ENCODE peak calls at places on chromosomes 16 and 17, in five cellular contexts. Z is PC-3; V is CD4-positive, alpha-beta memory T cell; T is spleen; M is MM.1S. D is an unnamed sample.

GRCh38 chr16:88468289-88469129 is 15.4 kb downstream of the ZFPM1 start:
- DNase-seq in M (no peak), V (no peak), T (no peak), Z (peak; percentile 36), D (peak; percentile 41)

GRCh38 chr16:17828012-17828411 is 357.3 kb upstream of the XYLT1 start:
- DNase-seq in T (no peak), V (no peak), M (no peak), Z (no peak), D (peak; percentile 77)

GRCh38 chr16:78443300-78443604 is 343.8 kb downstream of the WWOX start:
- DNase-seq in M (no peak), T (no peak), Z (no peak), V (no peak), D (no peak)

GRCh38 chr17:44284024-44284400 is 16.1 kb upstream of the SLC4A1 start:
- DNase-seq in Z (no peak), V (no peak), M (no peak), T (no peak), D (no peak)

GRCh38 chr17:70905796-70906195 is 736.5 kb downstream of the KCNJ2 start:
- DNase-seq in T (no peak), Z (peak; percentile 85), M (no peak), V (no peak), D (peak; percentile 97)

GRCh38 chr17:26792486-26792885 is 501.4 kb upstream of the WSB1 start:
- DNase-seq in M (no peak), Z (no peak), T (no peak), V (no peak), D (peak; percentile 1)

GRCh38 chr17:76088041-76088867 is 9.3 kb downstream of the ZACN start:
- DNase-seq in Z (no peak), V (no peak), M (no peak), T (no peak), D (no peak)

GRCh38 chr16:84700518-84701277 is 898 bp downstream of the USP10 start:
- DNase-seq in M (peak; percentile 46), V (peak; percentile 58), Z (peak; percentile 36), T (no peak), D (peak; percentile 61)

GRCh38 chr16:86527366-86527765 is 17.0 kb downstream of the FOXF1 start:
- DNase-seq in Z (no peak), M (no peak), T (no peak), V (no peak), D (no peak)

GRCh38 chr17:38742431-38743308 is 5.5 kb downstream of the PCGF2 start:
- DNase-seq in M (no peak), T (peak; percentile 58), V (no peak), Z (no peak), D (peak; percentile 77)

GRCh38 chr17:41697122-41697962 is 8.7 kb downstream of the EIF1 start:
- DNase-seq in M (peak; percentile 74), V (no peak), T (no peak), Z (no peak), D (peak; percentile 86)

GRCh38 chr17:49210158-49211029 is at the start of the genes ABI3 and GNGT2:
- DNase-seq in M (no peak), T (peak; percentile 91), Z (no peak), V (peak; percentile 69), D (no peak)

GRCh38 chr16:1183235-1183907 is 30.5 kb downstream of the CACNA1H start:
- DNase-seq in T (no peak), Z (no peak), V (no peak), M (no peak), D (peak; percentile 72)

GRCh38 chr16:10514369-10515055 is 65.9 kb downstream of the EMP2 start:
- DNase-seq in T (no peak), V (peak; percentile 50), Z (peak; percentile 69), M (peak; percentile 75), D (peak; percentile 76)

GRCh38 chr16:26531290-26531730 is 535.4 kb upstream of the C16orf82 start:
- DNase-seq in Z (no peak), V (no peak), M (no peak), T (no peak), D (no peak)

GRCh38 chr16:67216612-67217490 is 10.1 kb upstream of the TMEM208 start:
- DNase-seq in V (no peak), Z (no peak), M (no peak), T (no peak), D (peak; percentile 22)

GRCh38 chr16:84754353-84754856 is 54.6 kb downstream of the USP10 start:
- DNase-seq in V (peak; percentile 87), M (peak; percentile 74), Z (peak; percentile 87), T (no peak), D (peak; percentile 81)

GRCh38 chr16:15415411-15416070 is 18.8 kb upstream of the BMERB1 start:
- DNase-seq in M (no peak), V (no peak), Z (peak; percentile 65), T (no peak), D (peak; percentile 72)

GRCh38 chr16:25691519-25692091 is at the start of gene HS3ST4:
- DNase-seq in T (no peak), Z (no peak), V (no peak), M (no peak), D (peak; percentile 5)

GRCh38 chr16:1793578-1794220 is at the start of gene IGFALS:
- DNase-seq in V (no peak), T (no peak), M (no peak), Z (no peak), D (no peak)

GRCh38 chr17:19327039-19327776 is 35.3 kb downstream of the B9D1 start:
- DNase-seq in V (no peak), T (no peak), Z (peak; percentile 87), M (no peak), D (peak; percentile 89)

GRCh38 chr17:80618304-80618703 is 73.7 kb downstream of the RPTOR start:
- DNase-seq in T (no peak), M (no peak), V (no peak), Z (no peak), D (no peak)

GRCh38 chr17:17836818-17837379 is at the start of gene SREBF1:
- DNase-seq in Z (peak; percentile 63), M (peak; percentile 39), V (peak; percentile 58), T (peak; percentile 94), D (peak; percentile 81)
- H3K4me1 ChIP-seq in Z (peaks cover 65% of the 10 kb centered on the region), M (peaks cover 51% of the 10 kb centered on the region), V (peaks cover 57% of the 10 kb centered on the region), T (peaks cover 96% of the 10 kb centered on the region), D (peaks cover 38% of the 10 kb centered on the region)

GRCh38 chr16:57474671-57475661 is 11.3 kb downstream of the DOK4 start:
- DNase-seq in V (no peak), T (peak; percentile 65), Z (no peak), M (no peak), D (no peak)

GRCh38 chr16:57471852-57472664 is 9.6 kb downstream of the POLR2C start:
- DNase-seq in V (no peak), M (no peak), Z (no peak), T (peak; percentile 72), D (peak; percentile 36)

GRCh38 chr16:57472665-57473060 is 10.2 kb downstream of the POLR2C start:
- DNase-seq in T (peak; percentile 62), Z (no peak), V (no peak), M (no peak), D (no peak)

GRCh38 chr16:57473906-57474305 is 11.4 kb downstream of the POLR2C start:
- DNase-seq in T (peak; percentile 64), Z (no peak), M (no peak), V (no peak), D (no peak)

GRCh38 chr16:57473176-57473840 is 10.8 kb downstream of the POLR2C start:
- DNase-seq in T (peak; percentile 68), Z (no peak), V (no peak), M (no peak), D (no peak)
- H3K4me1 ChIP-seq in T (peaks cover 89% of the 10 kb centered on the region), Z (no peaks in the 10 kb centered on the region), V (peaks cover 17% of the 10 kb centered on the region), M (peaks cover 9% of the 10 kb centered on the region), D (peaks cover 5% of the 10 kb centered on the region)

GRCh38 chr17:72423718-72424117 is 302.9 kb downstream of the SOX9 start:
- DNase-seq in T (no peak), M (no peak), V (no peak), Z (no peak), D (no peak)
- H3K4me1 ChIP-seq in T (peaks cover 6% of the 10 kb centered on the region), M (peaks cover 38% of the 10 kb centered on the region), V (peaks cover 13% of the 10 kb centered on the region), Z (peaks cover 41% of the 10 kb centered on the region), D (peaks cover 33% of the 10 kb centered on the region)

GRCh38 chr16:12330541-12330940 is 354.0 kb downstream of the SNX29 start:
- DNase-seq in T (no peak), Z (no peak), V (no peak), M (no peak), D (no peak)
- H3K4me1 ChIP-seq in T (peaks cover 7% of the 10 kb centered on the region), Z (no peaks in the 10 kb centered on the region), V (no peaks in the 10 kb centered on the region), M (no peaks in the 10 kb centered on the region), D (no peaks in the 10 kb centered on the region)

GRCh38 chr16:81455006-81455405 is 10.4 kb downstream of the CMIP start:
- DNase-seq in Z (no peak), M (no peak), V (no peak), T (no peak), D (no peak)
- H3K4me1 ChIP-seq in Z (peaks cover 6% of the 10 kb centered on the region), M (no peaks in the 10 kb centered on the region), V (peaks cover 34% of the 10 kb centered on the region), T (peaks cover 100% of the 10 kb centered on the region), D (peaks cover 11% of the 10 kb centered on the region)

GRCh38 chr17:8949061-8949622 is 16.4 kb downstream of the PIK3R5 start:
- DNase-seq in Z (no peak), V (no peak), M (no peak), T (no peak), D (no peak)
- H3K4me1 ChIP-seq in Z (no peaks in the 10 kb centered on the region), V (peaks cover 92% of the 10 kb centered on the region), M (no peaks in the 10 kb centered on the region), T (peaks cover 92% of the 10 kb centered on the region), D (no peaks in the 10 kb centered on the region)

D was measured in GM23248.